ENCODE peak calls at places on chromosomes 2 and 18, in ten cellular contexts. U is brain microvascular endothelial cell, V is right atrium auricular region, G is NCI-H1417, O is left ventricle myocardium inferior, H is PC-9, T is epithelial cell of esophagus, M is HEK293T, K is choroid plexus epithelial cell, S is T-cell. W is an unnamed sample.

GRCh38 chr2:216698895-216699294 is 3.5 kb upstream of the IGFBP5 start:
- DNase-seq in U (peak), V (no peak), G (peak), O (no peak), H (no peak), T (peak), M (peak), K (peak), S (no peak), W (no peak)

GRCh38 chr18:9433616-9434239 is 41.6 kb upstream of the RALBP1 start:
- DNase-seq in U (no peak), V (no peak), G (no peak), O (no peak), H (no peak), T (no peak), M (no peak), K (no peak), S (no peak), W (no peak)

GRCh38 chr18:63290456-63291200 is 28.9 kb downstream of the BCL2 start:
- DNase-seq in U (no peak), V (peak), G (no peak), O (no peak), H (no peak), T (no peak), M (no peak), K (no peak), S (peak), W (no peak)

GRCh38 chr2:193584522-193584938 is 1389.8 kb upstream of the TMEFF2 start:
- DNase-seq in U (peak), V (no peak), G (no peak), O (no peak), H (no peak), T (peak), M (peak), K (peak), S (no peak), W (no peak)

GRCh38 chr2:191087311-191087710 is 63.5 kb downstream of the STAT4 start:
- DNase-seq in U (no peak), V (no peak), G (no peak), O (no peak), H (no peak), T (no peak), M (no peak), K (no peak), S (no peak), W (no peak)

GRCh38 chr2:241958818-241959545 is 89.5 kb downstream of the RTP5 start:
- DNase-seq in U (no peak), V (no peak), G (no peak), O (no peak), H (no peak), T (no peak), M (no peak), K (no peak), S (no peak), W (no peak)

GRCh38 chr18:67875057-67875456 is 358.5 kb upstream of the DSEL start:
- DNase-seq in U (no peak), V (no peak), G (peak), O (no peak), H (no peak), T (peak), M (no peak), K (no peak), S (no peak), W (no peak)

GRCh38 chr2:241613018-241613780 is 23.8 kb downstream of the THAP4 start:
- DNase-seq in U (no peak), V (no peak), G (no peak), O (no peak), H (no peak), T (no peak), M (no peak), K (no peak), S (no peak), W (no peak)

GRCh38 chr2:236360486-236360885 is 96.3 kb upstream of the ASB18 start:
- DNase-seq in U (no peak), V (no peak), G (no peak), O (no peak), H (no peak), T (no peak), M (no peak), K (peak), S (no peak), W (no peak)

GRCh38 chr2:216215991-216216390 is 106.8 kb downstream of the XRCC5 start:
- DNase-seq in U (no peak), V (no peak), G (no peak), O (no peak), H (no peak), T (peak), M (peak), K (peak), S (no peak), W (no peak)

GRCh38 chr18:28189400-28190239 is 12.7 kb upstream of the CDH2 start:
- DNase-seq in U (peak), V (no peak), G (no peak), O (no peak), H (no peak), T (peak), M (peak), K (peak), S (no peak), W (no peak)

GRCh38 chr18:69838620-69839411 is 108.9 kb downstream of the CD226 start:
- DNase-seq in U (no peak), V (no peak), G (no peak), O (no peak), H (peak), T (peak), M (peak), K (no peak), S (no peak), W (no peak)

GRCh38 chr2:18046558-18046957 is 168.1 kb downstream of the KCNS3 start:
- DNase-seq in U (peak), V (no peak), G (no peak), O (no peak), H (peak), T (peak), M (no peak), K (peak), S (no peak), W (no peak)

GRCh38 chr2:9703701-9704221 is 73.0 kb upstream of the YWHAQ start:
- DNase-seq in U (peak), V (no peak), G (no peak), O (no peak), H (peak), T (peak), M (no peak), K (peak), S (no peak), W (peak)

GRCh38 chr2:15189236-15189635 is 371.9 kb downstream of the NBAS start:
- DNase-seq in U (no peak), V (no peak), G (no peak), O (no peak), H (no peak), T (no peak), M (peak), K (no peak), S (no peak), W (no peak)

GRCh38 chr2:239763433-239764097 is 261.6 kb downstream of the NDUFA10 start:
- DNase-seq in U (no peak), V (no peak), G (no peak), O (no peak), H (no peak), T (no peak), M (no peak), K (no peak), S (no peak), W (no peak)

GRCh38 chr2:151484100-151484499 is 74.4 kb downstream of the RIF1 start:
- DNase-seq in U (no peak), V (no peak), G (no peak), O (no peak), H (no peak), T (no peak), M (no peak), K (no peak), S (no peak), W (no peak)

GRCh38 chr18:31040982-31041345 is 1.6 kb downstream of the DSC3 start:
- DNase-seq in U (no peak), V (no peak), G (no peak), O (no peak), H (no peak), T (peak), M (peak), K (no peak), S (no peak), W (no peak)